ENCODE peak calls at places on chromosomes 5 and 9, in nine cellular contexts. B is Peyer's patch; J is A549; V is body of pancreas; U is CD8-positive, alpha-beta T cell; H is CD4-positive, CD25-positive, alpha-beta regulatory T cell; X is left ventricle myocardium inferior; Q is cardiac muscle cell; E is AG04450. S is an unnamed sample. For H3K9me3, the result is how much of the 10 kb centered on the place peaks cover.

GRCh38 chr9:31188496-31188895 is 1195.9 kb upstream of the ACO1 start:
- DNase-seq in B (no peak), H (no peak), V (no peak), E (no peak), Q (no peak), U (no peak), J (no peak), X (no peak), S (no peak)

GRCh38 chr9:107650321-107650720 is 160.8 kb upstream of the KLF4 start:
- DNase-seq in U (no peak), X (no peak), H (no peak), J (no peak), E (peak), Q (no peak), V (no peak), B (no peak), S (no peak)

GRCh38 chr5:33065146-33065545 is 354.0 kb downstream of the NPR3 start:
- DNase-seq in J (no peak), B (no peak), H (no peak), U (no peak), V (no peak), E (no peak), Q (no peak), X (no peak), S (no peak)

GRCh38 chr5:10199700-10200099 is 50.0 kb downstream of the ATPSCKMT start:
- DNase-seq in Q (no peak), E (no peak), J (no peak), X (no peak), V (no peak), B (no peak), U (no peak), H (no peak), S (no peak)

GRCh38 chr9:86714976-86715375 is 232.3 kb downstream of the GAS1 start:
- DNase-seq in U (no peak), E (no peak), V (no peak), J (no peak), Q (peak), X (no peak), B (no peak), H (no peak), S (no peak)

GRCh38 chr5:6490693-6491092 is 42.0 kb downstream of the UBE2QL1 start:
- DNase-seq in Q (no peak), E (no peak), X (no peak), J (no peak), V (no peak), B (no peak), U (no peak), H (no peak), S (no peak)

GRCh38 chr5:5116953-5117352 is 23.2 kb upstream of the ADAMTS16 start:
- DNase-seq in B (no peak), X (no peak), E (no peak), H (no peak), U (no peak), V (no peak), J (no peak), Q (no peak), S (no peak)

GRCh38 chr9:37929441-37929895 is 25.5 kb upstream of the SLC25A51 start:
- DNase-seq in B (no peak), V (no peak), X (no peak), E (no peak), U (no peak), H (no peak), J (no peak), Q (peak), S (no peak)

GRCh38 chr9:114163517-114163924 is 8.2 kb downstream of the COL27A1 start:
- DNase-seq in E (no peak), H (no peak), X (peak), V (peak), U (no peak), B (no peak), J (peak), Q (peak), S (no peak)

GRCh38 chr5:1383344-1383743 is 38.4 kb upstream of the CLPTM1L start:
- DNase-seq in H (no peak), X (no peak), B (no peak), J (no peak), U (no peak), Q (no peak), E (no peak), V (no peak), S (no peak)

GRCh38 chr5:31283326-31283725 is 89.8 kb downstream of the CDH6 start:
- DNase-seq in X (no peak), V (no peak), H (no peak), J (no peak), E (no peak), U (no peak), Q (no peak), B (no peak), S (no peak)

GRCh38 chr9:97413462-97413861 is 1.6 kb downstream of the TDRD7 start:
- DNase-seq in J (no peak), E (no peak), X (no peak), H (no peak), B (no peak), V (no peak), U (no peak), Q (no peak), S (no peak)

GRCh38 chr5:14728109-14728938 is 63.8 kb downstream of the OTULIN start:
- DNase-seq in J (no peak), X (no peak), U (no peak), H (no peak), Q (no peak), E (no peak), B (peak), V (no peak), S (peak)

GRCh38 chr9:90025816-90026215 is 421.0 kb downstream of the GADD45G start:
- DNase-seq in X (no peak), H (no peak), J (peak), V (no peak), E (no peak), U (no peak), Q (no peak), B (no peak), S (no peak)

GRCh38 chr5:137880313-137880712 is 8.9 kb upstream of the PKD2L2 start:
- DNase-seq in H (no peak), B (no peak), X (no peak), U (no peak), V (no peak), E (no peak), J (no peak), Q (no peak), S (no peak)

GRCh38 chr9:78552802-78553201 is 255.9 kb downstream of the PSAT1 start:
- DNase-seq in H (no peak), B (no peak), U (no peak), J (no peak), X (no peak), E (no peak), V (no peak), Q (no peak), S (no peak)

GRCh38 chr5:68251386-68251785 is 35.8 kb downstream of the PIK3R1 start:
- DNase-seq in X (peak), V (no peak), H (peak), U (peak), Q (peak), B (no peak), J (no peak), E (no peak), S (peak)

GRCh38 chr5:163565931-163566608 is 60.7 kb downstream of the MAT2B start:
- DNase-seq in U (peak), E (no peak), J (peak), X (no peak), V (peak), H (peak), B (peak), Q (peak), S (peak)

GRCh38 chr5:172163346-172163745 is 24.7 kb downstream of the STK10 start:
- DNase-seq in V (no peak), J (no peak), B (no peak), H (no peak), E (no peak), X (peak), Q (no peak), U (no peak), S (no peak)

GRCh38 chr9:129306318-129306973 is 128.4 kb upstream of the IER5L start:
- DNase-seq in E (no peak), B (peak), Q (no peak), X (no peak), V (no peak), H (no peak), J (no peak), U (no peak), S (peak)

GRCh38 chr9:117784996-117785395 is 80.8 kb downstream of the TLR4 start:
- DNase-seq in U (no peak), H (no peak), V (no peak), X (no peak), Q (no peak), J (no peak), E (no peak), B (no peak), S (no peak)

GRCh38 chr5:157820593-157821252 is 38.2 kb downstream of the CLINT1 start:
- DNase-seq in U (no peak), X (no peak), V (no peak), J (peak), B (no peak), E (peak), H (no peak), Q (peak), S (no peak)

GRCh38 chr9:81227507-81228245 is 461.7 kb downstream of the TLE1 start:
- DNase-seq in U (no peak), B (no peak), E (no peak), Q (no peak), X (no peak), V (no peak), J (no peak), H (no peak), S (no peak)

GRCh38 chr5:43664641-43665040 is 61.7 kb downstream of the NNT start:
- DNase-seq in E (no peak), V (no peak), X (no peak), Q (no peak), B (no peak), J (no peak), U (no peak), H (no peak), S (no peak)

GRCh38 chr5:173333900-173334685 is 5.9 kb upstream of the STC2 start:
- DNase-seq in J (no peak), U (no peak), Q (peak), X (no peak), B (no peak), H (no peak), V (no peak), E (no peak), S (no peak)

GRCh38 chr5:176773408-176774035 is 36.8 kb upstream of the UNC5A start:
- DNase-seq in Q (no peak), B (peak), X (no peak), V (no peak), J (no peak), H (no peak), E (no peak), U (no peak), S (no peak)

GRCh38 chr5:33937700-33938506 is 1.7 kb downstream of the RXFP3 start:
- DNase-seq in H (no peak), X (no peak), B (no peak), Q (no peak), E (no peak), U (no peak), V (no peak), J (no peak), S (no peak)

GRCh38 chr9:122226758-122227575 is 1.8 kb downstream of the LHX6 start:
- DNase-seq in U (no peak), E (no peak), Q (no peak), J (no peak), V (no peak), H (no peak), X (no peak), B (no peak), S (no peak)

GRCh38 chr9:112112941-112113399 is 62.1 kb downstream of the SUSD1 start:
- DNase-seq in J (peak), X (no peak), H (no peak), B (peak), Q (peak), E (no peak), U (no peak), V (peak), S (peak)

GRCh38 chr5:44987026-44987425 is 178.3 kb downstream of the MRPS30 start:
- DNase-seq in X (no peak), Q (no peak), J (no peak), B (no peak), V (no peak), E (no peak), U (no peak), H (no peak), S (no peak)
- H3K9me3 ChIP-seq in X (half or more), Q (under half), J (under half), B (under half), V (under half), E (under half), U (under half), H (under half), S (half or more)

DNA sequence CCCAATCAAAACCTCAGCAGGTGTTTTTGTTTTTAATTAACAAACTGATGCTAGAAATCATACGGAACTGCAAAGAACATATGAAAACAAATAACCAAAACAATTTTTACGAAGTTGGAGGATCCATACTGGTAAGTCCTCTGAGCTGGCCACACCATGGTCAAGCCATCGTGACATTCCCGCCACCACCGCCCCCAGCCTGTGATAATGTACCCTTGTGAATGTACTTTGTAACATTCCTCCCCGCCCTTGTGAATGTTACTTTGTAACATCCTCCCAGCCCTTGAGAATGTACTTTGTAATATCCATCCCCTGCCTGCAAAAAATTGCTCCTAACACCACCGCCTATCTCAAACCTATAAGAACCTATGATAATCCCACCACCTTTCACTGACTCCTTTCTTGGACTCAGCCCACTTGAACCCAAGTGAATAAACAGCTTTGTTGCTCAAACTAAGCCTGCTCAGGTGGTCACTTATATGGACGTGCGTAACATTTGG is 63.3 kb downstream of the RAPGEF6 start:
- DNase-seq in H (no peak), U (no peak), J (no peak), E (no peak), B (no peak), Q (no peak), X (no peak), V (no peak), S (no peak)
- H3K9me3 ChIP-seq in H (under half), U (under half), J (under half), E (under half), B (under half), Q (under half), X (under half), V (under half), S (under half)

GRCh38 chr9:32398207-32398606 is 13.8 kb downstream of the ACO1 start:
- DNase-seq in B (no peak), Q (no peak), J (no peak), V (no peak), U (no peak), X (no peak), E (no peak), H (no peak), S (no peak)

GRCh38 chr9:32395483-32396216 is 11.2 kb downstream of the ACO1 start:
- DNase-seq in X (peak), B (no peak), Q (peak), H (no peak), V (peak), J (peak), E (peak), U (no peak), S (no peak)

GRCh38 chr9:32401471-32401870 is 17.0 kb downstream of the ACO1 start:
- DNase-seq in J (no peak), H (no peak), E (no peak), Q (no peak), B (no peak), U (no peak), X (no peak), V (no peak), S (no peak)

GRCh38 chr9:32403567-32403966 is 19.1 kb downstream of the ACO1 start:
- DNase-seq in U (no peak), X (no peak), V (no peak), Q (no peak), J (no peak), H (no peak), E (no peak), B (no peak), S (no peak)

GRCh38 chr9:32399110-32399815 is 14.8 kb downstream of the ACO1 start:
- DNase-seq in Q (no peak), B (no peak), H (no peak), J (no peak), V (no peak), U (no peak), X (no peak), E (no peak), S (no peak)
- H3K9me3 ChIP-seq in Q (under half), B (under half), H (under half), J (under half), V (under half), U (under half), X (under half), E (under half), S (under half)

GRCh38 chr5:179008667-179009066 is 13.5 kb upstream of the GRM6 start:
- DNase-seq in E (no peak), B (no peak), Q (no peak), J (no peak), X (no peak), U (no peak), V (no peak), H (no peak), S (no peak)
- H3K9me3 ChIP-seq in E (under half), B (under half), Q (under half), J (under half), X (half or more), U (under half), V (under half), H (under half), S (under half)

GRCh38 chr5:62982348-62982747 is 403.7 kb downstream of the LRRC70 start:
- DNase-seq in E (no peak), X (no peak), Q (no peak), H (no peak), B (no peak), U (no peak), J (no peak), V (no peak), S (no peak)

GRCh38 chr5:62980884-62981283 is 402.3 kb downstream of the LRRC70 start:
- DNase-seq in H (no peak), J (no peak), Q (no peak), B (no peak), X (no peak), U (no peak), V (no peak), E (no peak), S (no peak)

DNA sequence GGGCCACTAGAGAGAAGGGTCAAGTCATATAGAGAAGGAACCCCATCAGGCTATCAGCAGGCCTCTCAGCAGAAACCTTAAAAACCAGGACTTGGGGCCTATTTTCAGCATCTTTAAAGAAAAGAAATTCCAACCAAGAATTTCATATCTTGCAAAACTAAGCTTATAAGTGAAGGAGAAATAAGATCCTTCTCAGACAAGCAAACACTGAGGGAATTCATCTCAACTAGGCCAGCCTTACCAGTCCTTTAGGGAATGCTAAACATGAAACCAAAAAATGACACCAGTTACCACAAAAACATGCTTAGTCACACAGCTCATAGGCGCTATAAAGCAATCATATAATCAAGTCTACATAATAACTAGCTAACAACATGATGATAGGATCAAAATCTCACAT is 407.1 kb downstream of the LRRC70 start:
- DNase-seq in X (no peak), H (no peak), V (no peak), U (no peak), J (no peak), E (no peak), Q (no peak), B (no peak), S (no peak)
- H3K9me3 ChIP-seq in X (half or more), H (under half), V (under half), U (under half), J (under half), E (under half), Q (under half), B (under half), S (half or more)

DNA sequence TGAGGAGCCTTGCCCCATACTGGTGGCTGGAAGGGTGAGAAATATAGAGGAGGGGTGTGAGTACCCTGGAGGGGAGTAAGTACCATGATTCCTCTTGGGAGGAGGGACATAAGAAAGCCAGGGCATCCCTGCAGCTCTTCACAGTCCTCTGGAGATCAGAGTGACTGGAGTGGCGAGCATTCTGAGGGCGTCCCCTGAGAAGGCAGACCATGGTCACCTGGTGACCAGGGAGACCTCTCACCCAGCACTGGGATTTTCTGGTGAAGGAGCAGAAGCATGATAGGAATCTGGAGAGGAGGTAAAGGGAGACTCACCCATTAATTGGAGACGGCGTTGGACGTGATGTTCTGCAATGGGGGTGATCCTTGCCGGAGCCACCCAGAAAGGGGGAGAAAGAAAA is 27.7 kb upstream of the GPX3 start:
- DNase-seq in Q (no peak), B (no peak), E (no peak), J (no peak), U (no peak), H (no peak), X (no peak), V (no peak), S (no peak)
- H3K9me3 ChIP-seq in Q (under half), B (under half), E (under half), J (under half), U (under half), H (under half), X (under half), V (under half), S (under half)

GRCh38 chr5:2703041-2703440 is 48.4 kb downstream of the IRX2 start:
- DNase-seq in U (no peak), Q (no peak), X (no peak), J (no peak), E (no peak), V (no peak), H (no peak), B (no peak), S (no peak)
- H3K9me3 ChIP-seq in U (under half), Q (under half), X (under half), J (under half), E (half or more), V (under half), H (under half), B (under half), S (under half)